ENCODE peak calls at places on chromosomes 1 and 21, in six cellular contexts. B is GM12864; U is tibial artery; M is CD8-positive, alpha-beta T cell; O is A549; D is AG09309. Y is an unnamed sample.

GRCh38 chr1:110495926-110496600 is 22.9 kb downstream of the KCNA10 start:
- DNase-seq in B (peak), U (peak), M (peak), O (peak), D (peak), Y (peak)

GRCh38 chr1:61140778-61141177 is 58.4 kb downstream of the NFIA start:
- DNase-seq in B (no peak), U (no peak), M (no peak), O (no peak), D (no peak), Y (no peak)

GRCh38 chr1:34787461-34788420 is 5.1 kb upstream of the GJA4 start:
- DNase-seq in B (no peak), U (no peak), M (no peak), O (no peak), D (no peak), Y (no peak)

GRCh38 chr1:115854005-115854404 is 13.1 kb upstream of the NHLH2 start:
- DNase-seq in B (no peak), U (no peak), M (no peak), O (no peak), D (no peak), Y (no peak)

GRCh38 chr1:22471078-22471477 is 19.4 kb downstream of the ZBTB40 start:
- DNase-seq in B (no peak), U (peak), M (no peak), O (no peak), D (peak), Y (no peak)

GRCh38 chr1:40281852-40282251 is 23.8 kb downstream of the ZMPSTE24 start:
- DNase-seq in B (no peak), U (no peak), M (no peak), O (no peak), D (no peak), Y (no peak)

GRCh38 chr1:225445644-225446297 is 17.9 kb upstream of the LBR start:
- DNase-seq in B (no peak), U (no peak), M (peak), O (no peak), D (no peak), Y (no peak)

GRCh38 chr1:168803696-168804510 is 74.9 kb upstream of the DPT start:
- DNase-seq in B (no peak), U (no peak), M (no peak), O (no peak), D (no peak), Y (no peak)

GRCh38 chr1:212158912-212159796 is 123.6 kb downstream of the DTL start:
- DNase-seq in B (peak), U (no peak), M (no peak), O (no peak), D (no peak), Y (no peak)

GRCh38 chr1:229990326-229990725 is 76.7 kb upstream of the GALNT2 start:
- DNase-seq in B (no peak), U (no peak), M (no peak), O (no peak), D (no peak), Y (no peak)

GRCh38 chr1:151485685-151486255 is 25.4 kb upstream of the CGN start:
- DNase-seq in B (no peak), U (no peak), M (no peak), O (no peak), D (no peak), Y (no peak)

GRCh38 chr1:213303286-213303685 is 252.2 kb downstream of the RPS6KC1 start:
- DNase-seq in B (no peak), U (no peak), M (no peak), O (no peak), D (no peak), Y (no peak)

GRCh38 chr1:228695015-228695955 is 40.0 kb upstream of the RHOU start:
- DNase-seq in B (no peak), U (no peak), M (no peak), O (no peak), D (no peak), Y (no peak)

GRCh38 chr1:234961468-234962339 is 166.9 kb downstream of the TOMM20 start:
- DNase-seq in B (no peak), U (no peak), M (peak), O (no peak), D (peak), Y (peak)

GRCh38 chr1:234781241-234782056 is 171.5 kb upstream of the IRF2BP2 start:
- DNase-seq in B (no peak), U (no peak), M (peak), O (peak), D (no peak), Y (no peak)

GRCh38 chr1:178541829-178542553 is 29.1 kb downstream of the TEX35 start:
- DNase-seq in B (no peak), U (no peak), M (peak), O (peak), D (no peak), Y (no peak)

GRCh38 chr1:223834660-223835263 is 11.0 kb downstream of the TP53BP2 start:
- DNase-seq in B (no peak), U (no peak), M (no peak), O (no peak), D (no peak), Y (peak)

GRCh38 chr1:162899422-162900168 is 38.6 kb upstream of the CCDC190 start:
- DNase-seq in B (no peak), U (no peak), M (no peak), O (no peak), D (peak), Y (peak)

GRCh38 chr1:101060992-101061391 is 35.4 kb upstream of the DPH5 start:
- DNase-seq in B (no peak), U (no peak), M (no peak), O (no peak), D (no peak), Y (no peak)

GRCh38 chr1:59332983-59333382 is 36.1 kb downstream of the FGGY start:
- DNase-seq in B (no peak), U (no peak), M (no peak), O (no peak), D (peak), Y (no peak)

GRCh38 chr1:223271085-223271781 is 92.7 kb downstream of the SUSD4 start:
- DNase-seq in B (no peak), U (no peak), M (no peak), O (no peak), D (no peak), Y (no peak)

GRCh38 chr1:12314328-12314903 is 84.6 kb downstream of the VPS13D start:
- DNase-seq in B (no peak), U (no peak), M (no peak), O (peak), D (no peak), Y (no peak)

GRCh38 chr1:214933375-214933774 is 149.2 kb upstream of the KCNK2 start:
- DNase-seq in B (no peak), U (no peak), M (no peak), O (no peak), D (no peak), Y (no peak)

GRCh38 chr1:186139706-186140105 is 235.3 kb downstream of the TPR start:
- DNase-seq in B (no peak), U (no peak), M (no peak), O (no peak), D (peak), Y (peak)

GRCh38 chr1:196381544-196381943 is 226.7 kb downstream of the KCNT2 start:
- DNase-seq in B (no peak), U (no peak), M (no peak), O (no peak), D (no peak), Y (no peak)

GRCh38 chr1:185559684-185560310 is 174.4 kb upstream of the HMCN1 start:
- DNase-seq in B (peak), U (peak), M (peak), O (peak), D (peak), Y (no peak)

GRCh38 chr21:41639766-41640165 is 127.1 kb downstream of the RIPK4 start:
- DNase-seq in B (no peak), U (no peak), M (no peak), O (no peak), D (no peak), Y (no peak)

GRCh38 chr1:210237981-210238380 is 5.4 kb downstream of the SERTAD4 start:
- DNase-seq in B (no peak), U (no peak), M (no peak), O (no peak), D (no peak), Y (no peak)
- H3K4me3 ChIP-seq in B (no peak), U (peak), M (no peak), O (no peak), D (no peak), Y (no peak)

DNA sequence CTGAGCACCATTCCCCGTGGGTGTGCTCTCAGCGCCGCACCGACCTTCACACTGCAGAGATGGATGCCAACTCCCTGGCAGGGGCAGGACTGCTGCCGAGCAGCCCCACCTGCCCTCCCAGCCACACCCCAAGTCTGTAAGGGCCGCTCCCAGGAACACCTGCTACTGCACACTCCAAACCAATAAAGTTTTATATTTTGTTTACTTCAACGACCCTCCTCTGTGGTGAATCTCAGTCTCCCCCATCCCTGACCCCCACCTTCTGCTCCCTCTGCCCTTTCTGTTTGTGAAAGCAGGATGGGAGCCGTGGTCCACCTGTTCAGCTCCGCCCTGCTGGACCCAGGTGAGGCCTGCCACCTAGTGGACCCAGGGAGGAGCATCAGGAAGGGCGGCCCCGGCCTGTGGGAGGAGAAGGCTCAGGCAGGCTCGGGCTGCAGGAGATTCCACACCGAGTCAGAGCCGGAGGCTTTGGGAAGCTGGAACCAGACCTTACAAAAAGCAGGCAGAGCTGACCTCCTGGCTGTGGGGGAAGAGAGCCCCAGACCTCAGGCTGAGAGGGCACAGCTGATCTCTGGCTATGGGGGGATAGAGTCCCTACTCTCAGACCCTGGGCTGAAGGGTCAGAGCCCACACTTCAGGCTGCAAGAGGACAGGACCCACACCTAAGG is 982 bp upstream of the TMEM82 start:
- DNase-seq in B (peak), U (peak), M (peak), O (peak), D (no peak), Y (no peak)
- TF ChIP-seq CTCF in B (peak), U (peak), M (peak), O (peak), D (peak), Y (peak)

GRCh38 chr21:45407629-45408247 is 2.8 kb downstream of the COL18A1 start:
- DNase-seq in B (no peak), U (no peak), M (no peak), O (no peak), D (no peak), Y (no peak)
- H3K4me3 ChIP-seq in B (no peak), U (peak), M (no peak), O (no peak), D (no peak), Y (no peak)

GRCh38 chr1:51564124-51564523 is 45.1 kb upstream of the EPS15 start:
- DNase-seq in B (no peak), U (no peak), M (no peak), O (peak), D (no peak), Y (no peak)

GRCh38 chr1:51568231-51568935 is 48.5 kb upstream of the OSBPL9 start:
- DNase-seq in B (no peak), U (no peak), M (no peak), O (no peak), D (no peak), Y (no peak)

GRCh38 chr1:51565009-51565408 is 45.9 kb upstream of the EPS15 start:
- DNase-seq in B (no peak), U (no peak), M (no peak), O (no peak), D (no peak), Y (no peak)

GRCh38 chr1:51567653-51568052 is 48.6 kb upstream of the EPS15 start:
- DNase-seq in B (no peak), U (peak), M (no peak), O (no peak), D (peak), Y (peak)

GRCh38 chr1:51566260-51566659 is 47.2 kb upstream of the EPS15 start:
- DNase-seq in B (no peak), U (no peak), M (no peak), O (no peak), D (no peak), Y (no peak)
- TF ChIP-seq CTCF in B (no peak), U (no peak), M (no peak), O (no peak), D (no peak), Y (no peak)

GRCh38 chr1:41919131-41919530 is 409 bp upstream of the HIVEP3 start:
- DNase-seq in B (no peak), U (no peak), M (no peak), O (no peak), D (no peak), Y (no peak)

GRCh38 chr1:41915786-41916571 is 2.7 kb downstream of the HIVEP3 start:
- DNase-seq in B (no peak), U (no peak), M (peak), O (no peak), D (no peak), Y (no peak)

GRCh38 chr1:41918450-41919043 is at the start of gene HIVEP3:
- DNase-seq in B (no peak), U (no peak), M (no peak), O (peak), D (no peak), Y (no peak)

GRCh38 chr1:41917835-41918449 is 780 bp downstream of the HIVEP3 start:
- DNase-seq in B (no peak), U (no peak), M (peak), O (no peak), D (no peak), Y (no peak)

GRCh38 chr1:41917051-41917530 is 1.6 kb downstream of the HIVEP3 start:
- DNase-seq in B (no peak), U (no peak), M (no peak), O (no peak), D (no peak), Y (no peak)
- H3K4me3 ChIP-seq in B (no peak), U (peak), M (peak), O (peak), D (peak), Y (peak)

GRCh38 chr1:208132287-208132882 is 111.8 kb downstream of the PLXNA2 start:
- DNase-seq in B (peak), U (peak), M (peak), O (peak), D (peak), Y (no peak)
- TF ChIP-seq CTCF in B (peak), U (peak), M (peak), O (peak), D (peak), Y (peak)

GRCh38 chr1:175968486-175969182 is 225.2 kb upstream of the TNR start:
- DNase-seq in B (no peak), U (no peak), M (no peak), O (no peak), D (peak), Y (no peak)
- H3K4me3 ChIP-seq in B (no peak), U (no peak), M (no peak), O (no peak), D (no peak), Y (no peak)

GRCh38 chr1:111768023-111768422 is 12.3 kb downstream of the DDX20 start:
- DNase-seq in B (no peak), U (no peak), M (no peak), O (no peak), D (no peak), Y (no peak)

GRCh38 chr1:111768625-111769024 is 12.9 kb downstream of the DDX20 start:
- DNase-seq in B (no peak), U (no peak), M (no peak), O (no peak), D (no peak), Y (no peak)

GRCh38 chr1:111770916-111771315 is 15.2 kb downstream of the DDX20 start:
- DNase-seq in B (no peak), U (no peak), M (no peak), O (no peak), D (no peak), Y (no peak)

DNA sequence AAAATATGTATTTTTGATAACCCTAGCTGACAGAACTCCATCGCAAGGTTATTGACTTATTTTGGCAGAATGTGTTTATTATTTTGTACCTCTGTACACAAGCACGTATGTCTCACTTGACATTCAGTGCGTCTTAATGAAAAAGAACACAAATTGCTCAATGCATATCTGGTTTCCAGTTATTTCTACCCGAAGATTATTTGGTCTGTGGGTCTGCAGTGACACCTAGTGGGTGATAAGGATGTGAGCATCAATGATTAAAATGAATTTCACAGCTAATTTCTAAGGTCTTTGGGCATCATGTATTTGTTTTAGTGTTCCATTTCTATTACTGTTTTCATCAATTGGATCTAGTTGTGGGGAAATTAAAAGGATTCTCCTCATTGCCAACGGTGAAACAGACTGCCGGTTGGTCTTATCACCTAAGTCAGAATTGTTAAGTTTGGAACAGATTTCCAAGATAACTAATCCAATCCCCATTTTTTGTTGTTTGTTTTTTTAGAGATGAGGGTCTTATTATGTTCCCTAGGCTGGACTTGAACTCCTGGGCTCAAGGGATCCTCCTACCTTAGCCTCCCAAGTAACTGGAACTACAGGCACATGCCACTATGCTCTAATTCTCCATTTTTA is 13.9 kb downstream of the DDX20 start:
- DNase-seq in B (peak), U (no peak), M (peak), O (peak), D (no peak), Y (peak)
- TF ChIP-seq CTCF in B (peak), U (peak), M (peak), O (peak), D (peak), Y (peak)

GRCh38 chr1:202237052-202237451 is 43.5 kb downstream of the LGR6 start:
- DNase-seq in B (no peak), U (peak), M (no peak), O (peak), D (no peak), Y (no peak)
- H3K4me3 ChIP-seq in B (no peak), U (no peak), M (no peak), O (no peak), D (no peak), Y (no peak)

Y was measured in AG04450.